ENCODE peak calls at places on chromosomes 12 and 14, in nine cellular contexts. One of them, this sample, is unnamed.

GRCh38 chr12:28343687-28344086 is 153.4 kb downstream of the CCDC91 start:
- DNase-seq in uterus: no peak
- DNase-seq in pancreas: no peak
- DNase-seq in heart right ventricle: no peak
- DNase-seq in AG04450: no peak
- DNase-seq in cardiac muscle cell: no peak
- DNase-seq in left ventricle myocardium inferior: no peak
- DNase-seq in psoas muscle: no peak
- DNase-seq in IMR-90: no peak
- DNase-seq in this sample: no peak

GRCh38 chr14:92615451-92615850 is 101.9 kb downstream of the RIN3 start:
- DNase-seq in AG04450: no peak
- DNase-seq in psoas muscle: no peak
- DNase-seq in heart right ventricle: no peak
- DNase-seq in IMR-90: no peak
- DNase-seq in left ventricle myocardium inferior: no peak
- DNase-seq in pancreas: no peak
- DNase-seq in cardiac muscle cell: no peak
- DNase-seq in uterus: no peak
- DNase-seq in this sample: no peak

GRCh38 chr14:103519043-103519836 is 3.4 kb downstream of the CKB start:
- DNase-seq in psoas muscle: no peak
- DNase-seq in IMR-90: no peak
- DNase-seq in left ventricle myocardium inferior: peak; percentile 19
- DNase-seq in uterus: peak; percentile 40
- DNase-seq in heart right ventricle: no peak
- DNase-seq in pancreas: peak; percentile 55
- DNase-seq in AG04450: no peak
- DNase-seq in cardiac muscle cell: no peak
- DNase-seq in this sample: no peak

GRCh38 chr14:73829526-73830431 is 21.9 kb upstream of the PTGR2 start:
- DNase-seq in cardiac muscle cell: no peak
- DNase-seq in uterus: no peak
- DNase-seq in psoas muscle: no peak
- DNase-seq in heart right ventricle: no peak
- DNase-seq in AG04450: peak; percentile 23
- DNase-seq in IMR-90: peak; percentile 76
- DNase-seq in left ventricle myocardium inferior: no peak
- DNase-seq in pancreas: no peak
- DNase-seq in this sample: no peak

GRCh38 chr14:103594265-103594664 is 31.5 kb downstream of the COA8 start:
- DNase-seq in psoas muscle: no peak
- DNase-seq in cardiac muscle cell: no peak
- DNase-seq in uterus: no peak
- DNase-seq in pancreas: no peak
- DNase-seq in IMR-90: peak; percentile 74
- DNase-seq in heart right ventricle: peak; percentile 25
- DNase-seq in AG04450: no peak
- DNase-seq in left ventricle myocardium inferior: peak; percentile 28
- DNase-seq in this sample: no peak

GRCh38 chr12:26245175-26245942 is 50.0 kb downstream of the SSPN start:
- DNase-seq in heart right ventricle: no peak
- DNase-seq in left ventricle myocardium inferior: no peak
- DNase-seq in psoas muscle: no peak
- DNase-seq in uterus: no peak
- DNase-seq in pancreas: no peak
- DNase-seq in IMR-90: no peak
- DNase-seq in AG04450: no peak
- DNase-seq in cardiac muscle cell: no peak
- DNase-seq in this sample: no peak

GRCh38 chr12:24821691-24822090 is 127.2 kb downstream of the BCAT1 start:
- DNase-seq in heart right ventricle: no peak
- DNase-seq in AG04450: no peak
- DNase-seq in cardiac muscle cell: no peak
- DNase-seq in IMR-90: peak; percentile 77
- DNase-seq in pancreas: no peak
- DNase-seq in uterus: no peak
- DNase-seq in left ventricle myocardium inferior: no peak
- DNase-seq in psoas muscle: no peak
- DNase-seq in this sample: no peak

GRCh38 chr14:72543325-72543724 is 350.6 kb downstream of the DPF3 start:
- DNase-seq in left ventricle myocardium inferior: no peak
- DNase-seq in heart right ventricle: no peak
- DNase-seq in pancreas: no peak
- DNase-seq in IMR-90: peak; percentile 57
- DNase-seq in psoas muscle: no peak
- DNase-seq in uterus: no peak
- DNase-seq in AG04450: no peak
- DNase-seq in cardiac muscle cell: no peak
- DNase-seq in this sample: no peak

GRCh38 chr12:71178162-71178561 is 20.4 kb upstream of the TSPAN8 start:
- DNase-seq in psoas muscle: no peak
- DNase-seq in heart right ventricle: no peak
- DNase-seq in pancreas: no peak
- DNase-seq in left ventricle myocardium inferior: no peak
- DNase-seq in uterus: no peak
- DNase-seq in cardiac muscle cell: no peak
- DNase-seq in IMR-90: no peak
- DNase-seq in AG04450: no peak
- DNase-seq in this sample: no peak

GRCh38 chr12:130959632-130960031 is 5.9 kb downstream of the ADGRD1 start:
- DNase-seq in AG04450: no peak
- DNase-seq in left ventricle myocardium inferior: no peak
- DNase-seq in IMR-90: no peak
- DNase-seq in uterus: no peak
- DNase-seq in cardiac muscle cell: no peak
- DNase-seq in pancreas: no peak
- DNase-seq in psoas muscle: no peak
- DNase-seq in heart right ventricle: no peak
- DNase-seq in this sample: no peak

GRCh38 chr12:57216931-57217871 is 607 bp downstream of the NXPH4 start:
- DNase-seq in heart right ventricle: no peak
- DNase-seq in cardiac muscle cell: no peak
- DNase-seq in pancreas: no peak
- DNase-seq in left ventricle myocardium inferior: no peak
- DNase-seq in psoas muscle: no peak
- DNase-seq in IMR-90: no peak
- DNase-seq in AG04450: no peak
- DNase-seq in uterus: no peak
- DNase-seq in this sample: no peak

GRCh38 chr12:47604474-47604873 is 101.4 kb downstream of the RPAP3 start:
- DNase-seq in left ventricle myocardium inferior: no peak
- DNase-seq in IMR-90: peak; percentile 32
- DNase-seq in heart right ventricle: no peak
- DNase-seq in uterus: no peak
- DNase-seq in pancreas: no peak
- DNase-seq in cardiac muscle cell: no peak
- DNase-seq in psoas muscle: no peak
- DNase-seq in AG04450: no peak
- DNase-seq in this sample: no peak

GRCh38 chr12:47886471-47887240 is 18.1 kb downstream of the VDR start:
- DNase-seq in heart right ventricle: no peak
- DNase-seq in cardiac muscle cell: no peak
- DNase-seq in pancreas: no peak
- DNase-seq in uterus: no peak
- DNase-seq in AG04450: no peak
- DNase-seq in psoas muscle: no peak
- DNase-seq in left ventricle myocardium inferior: no peak
- DNase-seq in IMR-90: peak; percentile 55
- DNase-seq in this sample: no peak

GRCh38 chr14:84228702-84229101 is 1301.2 kb upstream of the FLRT2 start:
- DNase-seq in IMR-90: peak; percentile 2
- DNase-seq in AG04450: no peak
- DNase-seq in left ventricle myocardium inferior: no peak
- DNase-seq in pancreas: no peak
- DNase-seq in psoas muscle: no peak
- DNase-seq in uterus: no peak
- DNase-seq in heart right ventricle: no peak
- DNase-seq in cardiac muscle cell: no peak
- DNase-seq in this sample: no peak

GRCh38 chr12:55515696-55516095 is 23.5 kb downstream of the OR6C68 start:
- DNase-seq in cardiac muscle cell: no peak
- DNase-seq in IMR-90: no peak
- DNase-seq in AG04450: no peak
- DNase-seq in pancreas: no peak
- DNase-seq in heart right ventricle: no peak
- DNase-seq in psoas muscle: no peak
- DNase-seq in left ventricle myocardium inferior: no peak
- DNase-seq in uterus: no peak
- DNase-seq in this sample: no peak

DNA sequence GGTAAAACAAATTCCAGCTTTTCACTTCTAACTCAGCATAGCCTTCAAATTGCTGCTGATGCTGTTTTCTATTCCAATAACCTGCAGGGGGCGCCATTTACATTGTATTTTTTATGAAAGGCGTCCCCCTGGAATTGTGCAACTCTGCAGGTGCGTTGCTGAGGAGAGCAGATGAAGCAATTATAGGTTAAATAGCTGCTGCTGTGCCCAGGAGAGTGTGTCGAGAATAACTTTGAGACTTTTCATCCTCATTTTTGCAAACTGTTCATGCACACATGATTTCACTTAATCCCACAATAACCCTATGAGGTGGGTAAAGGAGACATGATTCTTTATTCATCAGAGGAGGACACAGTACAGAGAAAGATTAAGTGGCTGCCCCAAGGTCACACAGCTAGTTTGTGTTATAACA is 75.7 kb downstream of the MYRFL start:
- DNase-seq in psoas muscle: peak; percentile 73
- DNase-seq in heart right ventricle: no peak
- DNase-seq in IMR-90: peak; percentile 54
- DNase-seq in AG04450: no peak
- DNase-seq in cardiac muscle cell: peak; percentile 85
- DNase-seq in pancreas: no peak
- DNase-seq in uterus: peak; percentile 69
- DNase-seq in left ventricle myocardium inferior: peak; percentile 41
- DNase-seq in this sample: peak; percentile 25
- H3K27ac ChIP-seq in psoas muscle: no peak overlapping the region
- H3K27ac ChIP-seq in heart right ventricle: no peak overlapping the region
- H3K27ac ChIP-seq in IMR-90: no peak overlapping the region
- H3K27ac ChIP-seq in AG04450: no peak overlapping the region
- H3K27ac ChIP-seq in cardiac muscle cell: no peak overlapping the region
- H3K27ac ChIP-seq in pancreas: no peak overlapping the region
- H3K27ac ChIP-seq in uterus: no peak overlapping the region
- H3K27ac ChIP-seq in left ventricle myocardium inferior: no peak overlapping the region
- H3K27ac ChIP-seq in this sample: no peak overlapping the region

GRCh38 chr12:65540140-65540539 is 261.7 kb downstream of the MSRB3 start:
- DNase-seq in left ventricle myocardium inferior: no peak
- DNase-seq in heart right ventricle: no peak
- DNase-seq in IMR-90: no peak
- DNase-seq in pancreas: no peak
- DNase-seq in uterus: no peak
- DNase-seq in AG04450: no peak
- DNase-seq in cardiac muscle cell: no peak
- DNase-seq in psoas muscle: no peak
- DNase-seq in this sample: no peak

GRCh38 chr12:65537978-65538377 is 259.5 kb downstream of the MSRB3 start:
- DNase-seq in left ventricle myocardium inferior: no peak
- DNase-seq in pancreas: no peak
- DNase-seq in cardiac muscle cell: no peak
- DNase-seq in heart right ventricle: no peak
- DNase-seq in AG04450: no peak
- DNase-seq in uterus: no peak
- DNase-seq in psoas muscle: no peak
- DNase-seq in IMR-90: no peak
- DNase-seq in this sample: no peak

GRCh38 chr12:65535951-65536350 is 257.5 kb downstream of the MSRB3 start:
- DNase-seq in IMR-90: peak; percentile 42
- DNase-seq in pancreas: no peak
- DNase-seq in left ventricle myocardium inferior: no peak
- DNase-seq in cardiac muscle cell: no peak
- DNase-seq in psoas muscle: no peak
- DNase-seq in AG04450: no peak
- DNase-seq in uterus: no peak
- DNase-seq in heart right ventricle: no peak
- DNase-seq in this sample: no peak

GRCh38 chr12:65536876-65537661 is 258.6 kb downstream of the MSRB3 start:
- DNase-seq in cardiac muscle cell: peak; percentile 18
- DNase-seq in uterus: peak; percentile 61
- DNase-seq in left ventricle myocardium inferior: no peak
- DNase-seq in heart right ventricle: no peak
- DNase-seq in AG04450: peak; percentile 99
- DNase-seq in IMR-90: peak; percentile 100
- DNase-seq in psoas muscle: no peak
- DNase-seq in pancreas: no peak
- DNase-seq in this sample: peak; percentile 63

DNA sequence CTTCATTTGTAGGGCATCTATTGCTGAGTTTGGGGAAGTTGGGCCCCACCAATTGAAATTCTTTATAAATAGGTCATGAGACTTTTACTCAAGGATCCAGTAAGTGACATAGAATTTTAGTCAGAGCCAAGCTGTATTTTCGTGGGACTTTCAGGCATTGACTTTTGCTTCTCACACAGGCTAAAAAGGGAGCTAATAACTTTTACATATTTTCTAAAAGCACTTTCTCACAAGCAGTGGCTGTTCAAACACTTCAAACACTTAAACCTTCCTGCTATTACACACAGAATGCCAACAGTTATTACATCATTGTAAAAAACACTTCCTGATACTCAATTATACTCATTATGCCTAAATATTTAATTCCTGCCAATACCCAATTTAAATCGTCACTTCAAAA is 260.6 kb downstream of the MSRB3 start:
- DNase-seq in cardiac muscle cell: no peak
- DNase-seq in pancreas: no peak
- DNase-seq in AG04450: no peak
- DNase-seq in IMR-90: no peak
- DNase-seq in uterus: no peak
- DNase-seq in heart right ventricle: no peak
- DNase-seq in psoas muscle: no peak
- DNase-seq in left ventricle myocardium inferior: no peak
- DNase-seq in this sample: no peak
- H3K27ac ChIP-seq in cardiac muscle cell: no peak overlapping the region
- H3K27ac ChIP-seq in pancreas: no peak overlapping the region
- H3K27ac ChIP-seq in AG04450: no peak overlapping the region
- H3K27ac ChIP-seq in IMR-90: no peak overlapping the region
- H3K27ac ChIP-seq in uterus: no peak overlapping the region
- H3K27ac ChIP-seq in heart right ventricle: no peak overlapping the region
- H3K27ac ChIP-seq in psoas muscle: no peak overlapping the region
- H3K27ac ChIP-seq in left ventricle myocardium inferior: no peak overlapping the region
- H3K27ac ChIP-seq in this sample: no peak overlapping the region

GRCh38 chr12:76757694-76758093 is 6.2 kb upstream of the ZDHHC17 start:
- DNase-seq in uterus: no peak
- DNase-seq in left ventricle myocardium inferior: no peak
- DNase-seq in AG04450: no peak
- DNase-seq in cardiac muscle cell: no peak
- DNase-seq in heart right ventricle: no peak
- DNase-seq in pancreas: no peak
- DNase-seq in IMR-90: peak; percentile 40
- DNase-seq in psoas muscle: no peak
- DNase-seq in this sample: no peak

GRCh38 chr12:76755829-76756379 is 8.0 kb upstream of the ZDHHC17 start:
- DNase-seq in pancreas: no peak
- DNase-seq in psoas muscle: no peak
- DNase-seq in uterus: no peak
- DNase-seq in cardiac muscle cell: no peak
- DNase-seq in heart right ventricle: no peak
- DNase-seq in left ventricle myocardium inferior: no peak
- DNase-seq in IMR-90: no peak
- DNase-seq in AG04450: no peak
- DNase-seq in this sample: no peak
- H3K27ac ChIP-seq in pancreas: no peak overlapping the region
- H3K27ac ChIP-seq in psoas muscle: no peak overlapping the region
- H3K27ac ChIP-seq in uterus: no peak overlapping the region
- H3K27ac ChIP-seq in cardiac muscle cell: no peak overlapping the region
- H3K27ac ChIP-seq in heart right ventricle: no peak overlapping the region
- H3K27ac ChIP-seq in left ventricle myocardium inferior: no peak overlapping the region
- H3K27ac ChIP-seq in IMR-90: no peak overlapping the region
- H3K27ac ChIP-seq in AG04450: no peak overlapping the region
- H3K27ac ChIP-seq in this sample: no peak overlapping the region

GRCh38 chr12:53568428-53569173 is 57.6 kb downstream of the ATF7 start:
- DNase-seq in left ventricle myocardium inferior: no peak
- DNase-seq in pancreas: no peak
- DNase-seq in IMR-90: no peak
- DNase-seq in heart right ventricle: no peak
- DNase-seq in cardiac muscle cell: no peak
- DNase-seq in AG04450: no peak
- DNase-seq in psoas muscle: no peak
- DNase-seq in uterus: no peak
- DNase-seq in this sample: no peak
- H3K27ac ChIP-seq in left ventricle myocardium inferior: no peak overlapping the region
- H3K27ac ChIP-seq in pancreas: no peak overlapping the region
- H3K27ac ChIP-seq in IMR-90: no peak overlapping the region
- H3K27ac ChIP-seq in heart right ventricle: no peak overlapping the region
- H3K27ac ChIP-seq in cardiac muscle cell: peak overlapping the region; percentile 16
- H3K27ac ChIP-seq in AG04450: no peak overlapping the region
- H3K27ac ChIP-seq in psoas muscle: no peak overlapping the region
- H3K27ac ChIP-seq in uterus: no peak overlapping the region
- H3K27ac ChIP-seq in this sample: no peak overlapping the region